ENCODE peak calls at places on chromosome 22, in seven cellular contexts. H is NCI-H524; N is central memory CD8-positive, alpha-beta T cell; L is dermis microvascular lymphatic vessel endothelial cell; I is CD4-positive, alpha-beta T cell; X is Caco-2; S is HCEC 1CT. F is an unnamed sample.
A peak's percentile ranks its signal among the peaks of the same experiment; 100 is the strongest.

GRCh38 chr22:49531533-49531895 is 296.2 kb downstream of the BRD1 start:
- DNase-seq in H (no peak), N (no peak), L (no peak), I (no peak), X (no peak), S (no peak), F (no peak)

GRCh38 chr22:43152355-43153071 is 1.2 kb downstream of the TSPO start:
- DNase-seq in H (no peak), N (no peak), L (no peak), I (peak; percentile 52), X (no peak), S (peak; percentile 20), F (peak; percentile 89)

GRCh38 chr22:30868663-30869385 is 99.8 kb downstream of the MORC2 start:
- DNase-seq in H (no peak), N (no peak), L (peak; percentile 25), I (no peak), X (peak; percentile 10), S (peak; percentile 2), F (peak; percentile 68)

GRCh38 chr22:37777122-37777687 is 30.5 kb upstream of the GCAT start:
- DNase-seq in H (no peak), N (no peak), L (no peak), I (no peak), X (peak; percentile 70), S (peak; percentile 88), F (no peak)

GRCh38 chr22:37176464-37177061 is 11.5 kb downstream of the C1QTNF6 start:
- DNase-seq in H (peak; percentile 59), N (no peak), L (peak; percentile 89), I (no peak), X (peak; percentile 33), S (peak; percentile 18), F (peak; percentile 85)

GRCh38 chr22:22810471-22810870 is 77.1 kb upstream of the IGLL5 start:
- DNase-seq in H (no peak), N (no peak), L (no peak), I (no peak), X (no peak), S (no peak), F (no peak)

GRCh38 chr22:27046126-27046525 is 388.7 kb downstream of the MIAT start:
- DNase-seq in H (peak; percentile 68), N (no peak), L (no peak), I (no peak), X (no peak), S (no peak), F (no peak)

GRCh38 chr22:40178417-40179409 is 988 bp downstream of the TNRC6B start:
- DNase-seq in H (peak; percentile 71), N (no peak), L (no peak), I (peak; percentile 27), X (no peak), S (peak; percentile 43), F (no peak)

GRCh38 chr22:38069372-38070249 is 12.4 kb downstream of the PICK1 start:
- DNase-seq in H (peak; percentile 91), N (no peak), L (no peak), I (no peak), X (no peak), S (peak; percentile 29), F (peak; percentile 83)

GRCh38 chr22:48837341-48837935 is 990.2 kb downstream of the BRD1 start:
- DNase-seq in H (no peak), N (no peak), L (no peak), I (no peak), X (no peak), S (no peak), F (no peak)

GRCh38 chr22:49551897-49552659 is 275.6 kb downstream of the BRD1 start:
- DNase-seq in H (no peak), N (no peak), L (no peak), I (no peak), X (peak; percentile 14), S (no peak), F (peak; percentile 49)

GRCh38 chr22:24585927-24586546 is 6.8 kb downstream of the LRRC75B start:
- DNase-seq in H (no peak), N (no peak), L (no peak), I (no peak), X (no peak), S (no peak), F (no peak)

GRCh38 chr22:40120783-40121182 is 56.9 kb upstream of the TNRC6B start:
- DNase-seq in H (no peak), N (no peak), L (no peak), I (no peak), X (no peak), S (no peak), F (no peak)

GRCh38 chr22:44422742-44423370 is 75.2 kb downstream of the RTL6 start:
- DNase-seq in H (no peak), N (no peak), L (no peak), I (no peak), X (no peak), S (no peak), F (no peak)

GRCh38 chr22:27993201-27993635 is 74.2 kb upstream of the PITPNB start:
- DNase-seq in H (no peak), N (no peak), L (no peak), I (no peak), X (peak; percentile 19), S (no peak), F (peak; percentile 45)

GRCh38 chr22:42780070-42780540 is 59.4 kb upstream of the A4GALT start:
- DNase-seq in H (peak; percentile 97), N (peak; percentile 18), L (peak; percentile 92), I (no peak), X (peak; percentile 83), S (peak; percentile 87), F (no peak)

GRCh38 chr22:27370281-27370680 is 431.3 kb downstream of the MN1 start:
- DNase-seq in H (no peak), N (no peak), L (no peak), I (no peak), X (no peak), S (no peak), F (no peak)

GRCh38 chr22:42368379-42369249 is 63.6 kb downstream of the NFAM1 start:
- DNase-seq in H (peak; percentile 44), N (peak; percentile 18), L (no peak), I (no peak), X (no peak), S (no peak), F (no peak)

GRCh38 chr22:42743501-42743991 is 22.9 kb upstream of the A4GALT start:
- DNase-seq in H (no peak), N (no peak), L (peak; percentile 79), I (no peak), X (no peak), S (peak; percentile 58), F (peak; percentile 92)

GRCh38 chr22:50600541-50600940 is at the start of gene MAPK8IP2:
- DNase-seq in H (peak; percentile 49), N (no peak), L (no peak), I (no peak), X (peak; percentile 48), S (no peak), F (no peak)

GRCh38 chr22:28955817-28956216 is 72.4 kb downstream of the ZNRF3 start:
- DNase-seq in H (peak; percentile 84), N (peak; percentile 40), L (no peak), I (peak; percentile 70), X (no peak), S (peak; percentile 21), F (no peak)

GRCh38 chr22:45226681-45227186 is 14.0 kb downstream of the KIAA0930 start:
- DNase-seq in H (no peak), N (no peak), L (no peak), I (no peak), X (no peak), S (no peak), F (peak; percentile 79)

GRCh38 chr22:20567993-20568417 is 60.6 kb downstream of the MED15 start:
- DNase-seq in H (peak; percentile 25), N (no peak), L (no peak), I (no peak), X (no peak), S (peak; percentile 50), F (no peak)

GRCh38 chr22:39567135-39567946 is 3.2 kb upstream of the CACNA1I start:
- DNase-seq in H (no peak), N (no peak), L (no peak), I (peak; percentile 38), X (no peak), S (no peak), F (no peak)

GRCh38 chr22:46052801-46053562 is 76.0 kb upstream of the WNT7B start:
- DNase-seq in H (peak; percentile 64), N (no peak), L (no peak), I (no peak), X (peak; percentile 28), S (peak; percentile 57), F (peak; percentile 76)

GRCh38 chr22:19412934-19413333 is 18.6 kb downstream of the HIRA start:
- DNase-seq in H (no peak), N (no peak), L (no peak), I (no peak), X (no peak), S (no peak), F (no peak)

GRCh38 chr22:45441158-45441557 is 27.7 kb downstream of the RIBC2 start:
- DNase-seq in H (peak; percentile 88), N (no peak), L (peak; percentile 36), I (no peak), X (peak; percentile 94), S (peak; percentile 68), F (no peak)

GRCh38 chr22:24482586-24482985 is 12.5 kb upstream of the UPB1 start:
- DNase-seq in H (peak; percentile 12), N (no peak), L (no peak), I (no peak), X (no peak), S (peak; percentile 79), F (no peak)

GRCh38 chr22:37410174-37411055 is 16.9 kb downstream of the ELFN2 start:
- DNase-seq in H (no peak), N (no peak), L (no peak), I (no peak), X (no peak), S (no peak), F (no peak)

GRCh38 chr22:27989758-27990450 is 70.8 kb upstream of the PITPNB start:
- DNase-seq in H (no peak), N (no peak), L (no peak), I (no peak), X (peak; percentile 14), S (no peak), F (peak; percentile 53)

GRCh38 chr22:37420656-37421467 is 6.4 kb downstream of the ELFN2 start:
- DNase-seq in H (no peak), N (no peak), L (no peak), I (no peak), X (no peak), S (no peak), F (no peak)

GRCh38 chr22:21693999-21694341 is 28.2 kb downstream of the PPIL2 start:
- DNase-seq in H (no peak), N (no peak), L (no peak), I (no peak), X (no peak), S (no peak), F (no peak)

GRCh38 chr22:37485006-37485713 is 1.0 kb downstream of the MFNG start:
- DNase-seq in H (no peak), N (peak; percentile 34), L (no peak), I (peak; percentile 62), X (no peak), S (no peak), F (no peak)

GRCh38 chr22:17774206-17774927 is at the start of gene BID:
- DNase-seq in H (peak; percentile 24), N (no peak), L (no peak), I (no peak), X (no peak), S (peak; percentile 4), F (no peak)

GRCh38 chr22:45242778-45243191 is 2.1 kb upstream of the KIAA0930 start:
- DNase-seq in H (peak; percentile 18), N (no peak), L (peak; percentile 83), I (no peak), X (no peak), S (no peak), F (no peak)

GRCh38 chr22:39174498-39175120 is 22.1 kb upstream of the CBX7 start:
- DNase-seq in H (no peak), N (peak; percentile 64), L (peak; percentile 99), I (peak; percentile 79), X (peak; percentile 91), S (peak; percentile 83), F (peak; percentile 86)

GRCh38 chr22:35914665-35915476 is 113.8 kb downstream of the RBFOX2 start:
- DNase-seq in H (peak; percentile 99), N (no peak), L (peak; percentile 39), I (no peak), X (peak; percentile 84), S (peak; percentile 90), F (no peak)